ENCODE peak calls at places on chromosomes 6 and 20, in four cellular contexts. Z is K562, T is GM12878, K is H1. H is an unnamed sample.

GRCh38 chr6:25168637-25169036 is 110.5 kb upstream of the CARMIL1 start:
- DNase-seq in Z (no peak), T (no peak), K (no peak), H (no peak)

GRCh38 chr6:140360651-140361050 is 986.2 kb upstream of the CITED2 start:
- DNase-seq in Z (no peak), T (no peak), K (no peak), H (no peak)

GRCh38 chr20:62232764-62233645 is 5.3 kb upstream of the OSBPL2 start:
- DNase-seq in Z (no peak), T (no peak), K (no peak), H (no peak)

GRCh38 chr6:143410859-143411270 is 39.6 kb downstream of the ADAT2 start:
- DNase-seq in Z (no peak), T (no peak), K (no peak), H (peak)

GRCh38 chr20:46056970-46057855 is 28.2 kb downstream of the SLC12A5 start:
- DNase-seq in Z (peak), T (no peak), K (no peak), H (no peak)

GRCh38 chr6:170097505-170098427 is 193.1 kb downstream of the DLL1 start:
- DNase-seq in Z (no peak), T (no peak), K (no peak), H (no peak)

GRCh38 chr20:53097371-53097770 is 125.2 kb downstream of the TSHZ2 start:
- DNase-seq in Z (no peak), T (no peak), K (no peak), H (no peak)

GRCh38 chr6:33427585-33428218 is 7.8 kb downstream of the SYNGAP1 start:
- DNase-seq in Z (peak), T (no peak), K (no peak), H (no peak)

GRCh38 chr6:17473554-17473953 is 80.2 kb downstream of the CAP2 start:
- DNase-seq in Z (no peak), T (no peak), K (no peak), H (no peak)

GRCh38 chr6:156175971-156176421 is 601.2 kb upstream of the ARID1B start:
- DNase-seq in Z (no peak), T (no peak), K (peak), H (peak)

GRCh38 chr20:63081351-63081750 is 74.6 kb upstream of the BHLHE23 start:
- DNase-seq in Z (no peak), T (no peak), K (no peak), H (no peak)

GRCh38 chr6:50826803-50827202 is 8.1 kb downstream of the TFAP2B start:
- DNase-seq in Z (no peak), T (no peak), K (no peak), H (no peak)

GRCh38 chr6:87473419-87473903 is 687 bp downstream of the SLC35A1 start:
- DNase-seq in Z (no peak), T (peak), K (no peak), H (peak)

GRCh38 chr20:42179768-42180167 is 561.6 kb upstream of the CHD6 start:
- DNase-seq in Z (peak), T (no peak), K (no peak), H (no peak)

GRCh38 chr6:51479296-51479695 is 608.1 kb downstream of the PKHD1 start:
- DNase-seq in Z (no peak), T (no peak), K (no peak), H (peak)

GRCh38 chr6:86205980-86206379 is 563.3 kb upstream of the SYNCRIP start:
- DNase-seq in Z (no peak), T (no peak), K (no peak), H (no peak)

GRCh38 chr6:125789576-125790402 is 971 bp upstream of the NCOA7 start:
- DNase-seq in Z (peak), T (no peak), K (no peak), H (peak)

GRCh38 chr6:33585403-33586107 is 5.5 kb upstream of the BAK1 start:
- DNase-seq in Z (peak), T (peak), K (no peak), H (peak)

GRCh38 chr6:29325777-29326176 is 24.3 kb downstream of the OR14J1 start:
- DNase-seq in Z (no peak), T (no peak), K (no peak), H (no peak)

GRCh38 chr6:36098920-36099647 is 31.2 kb upstream of the MAPK13 start:
- DNase-seq in Z (peak), T (no peak), K (no peak), H (no peak)

GRCh38 chr6:3340891-3341290 is 82.1 kb downstream of the PSMG4 start:
- DNase-seq in Z (no peak), T (no peak), K (no peak), H (peak)

GRCh38 chr20:64102647-64103354 is 4.6 kb downstream of the NPBWR2 start:
- DNase-seq in Z (no peak), T (no peak), K (no peak), H (no peak)

GRCh38 chr6:30450908-30451818 is 38.1 kb upstream of the HLA-E start:
- DNase-seq in Z (no peak), T (peak), K (no peak), H (peak)

GRCh38 chr6:816510-817084 is 123.7 kb upstream of the EXOC2 start:
- DNase-seq in Z (no peak), T (no peak), K (no peak), H (peak)

GRCh38 chr20:49956689-49957443 is 20.7 kb downstream of the RNF114 start:
- DNase-seq in Z (no peak), T (no peak), K (no peak), H (peak)

GRCh38 chr6:1362643-1363042 is 26.7 kb upstream of the FOXF2 start:
- DNase-seq in Z (no peak), T (no peak), K (no peak), H (no peak)

GRCh38 chr6:3517350-3517749 is 60.5 kb upstream of the SLC22A23 start:
- DNase-seq in Z (no peak), T (no peak), K (no peak), H (no peak)

GRCh38 chr6:56804996-56805395 is 149.9 kb upstream of the BEND6 start:
- DNase-seq in Z (no peak), T (no peak), K (no peak), H (no peak)

GRCh38 chr6:154343473-154344308 is 12.9 kb downstream of the IPCEF1 start:
- DNase-seq in Z (peak), T (no peak), K (peak), H (no peak)

GRCh38 chr20:47735412-47736400 is 49.6 kb downstream of the SULF2 start:
- DNase-seq in Z (no peak), T (no peak), K (no peak), H (peak)

GRCh38 chr6:113600556-113601339 is 256.4 kb upstream of the MARCKS start:
- DNase-seq in Z (no peak), T (no peak), K (no peak), H (no peak)

GRCh38 chr6:40845588-40845987 is 193.4 kb downstream of the UNC5CL start:
- DNase-seq in Z (peak), T (no peak), K (peak), H (peak)

GRCh38 chr20:62476074-62476838 is 461 bp upstream of the GATA5 start:
- DNase-seq in Z (peak), T (no peak), K (no peak), H (no peak)

GRCh38 chr6:110619275-110619908 is 143.0 kb upstream of the SLC22A16 start:
- DNase-seq in Z (no peak), T (no peak), K (no peak), H (no peak)

GRCh38 chr6:136526196-136526930 is 23.9 kb downstream of the MAP7 start:
- DNase-seq in Z (peak), T (no peak), K (peak), H (peak)

GRCh38 chr20:51574248-51575033 is 31.9 kb upstream of the NFATC2 start:
- DNase-seq in Z (no peak), T (no peak), K (no peak), H (no peak)

GRCh38 chr6:20044883-20045282 is 167.4 kb downstream of the MBOAT1 start:
- DNase-seq in Z (no peak), T (no peak), K (no peak), H (no peak)

GRCh38 chr6:157538163-157538562 is 157.2 kb downstream of the ZDHHC14 start:
- DNase-seq in Z (no peak), T (no peak), K (no peak), H (no peak)

GRCh38 chr6:69780585-69781178 is 16.1 kb downstream of the LMBRD1 start:
- DNase-seq in Z (no peak), T (no peak), K (no peak), H (peak)

GRCh38 chr6:37365791-37366190 is 12.0 kb downstream of the RNF8 start:
- DNase-seq in Z (peak), T (no peak), K (no peak), H (peak)
- TF ChIP-seq HDAC6 in Z (no peak), T (no peak), K (no peak), H (no peak)

GRCh38 chr20:20373046-20373706 is 5.3 kb downstream of the INSM1 start:
- DNase-seq in Z (no peak), T (no peak), K (no peak), H (no peak)
- TF ChIP-seq CBX5 in Z (no peak), T (no peak), K (no peak), H (no peak)

DNA sequence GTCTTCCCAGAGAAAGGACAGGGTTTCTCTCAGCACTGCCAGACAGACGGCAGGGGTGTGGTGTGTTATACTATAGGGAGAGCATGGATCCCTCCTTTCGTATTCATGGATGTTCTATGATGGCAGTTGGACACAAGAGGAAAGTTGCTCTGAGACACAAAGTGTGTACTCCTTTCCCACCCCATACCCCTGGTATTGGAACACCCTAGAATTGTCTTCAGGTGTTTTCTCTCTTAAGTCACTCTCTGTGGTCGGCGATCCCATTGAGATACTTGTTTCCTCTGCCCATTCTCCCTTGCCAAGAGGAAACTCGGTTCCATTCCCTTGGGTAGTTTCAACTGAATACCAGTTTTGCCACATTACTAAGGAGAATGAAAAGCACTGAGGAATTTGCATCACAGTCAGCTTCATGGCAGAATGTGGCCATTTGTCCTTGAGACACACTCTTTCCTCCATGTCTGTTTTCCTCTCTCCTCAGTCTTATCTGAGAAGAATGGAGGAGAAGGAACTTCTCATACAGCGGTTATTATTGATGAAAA is 53.4 kb downstream of the RNF182 start:
- DNase-seq in Z (no peak), T (no peak), K (no peak), H (no peak)
- TF ChIP-seq HDAC6 in Z (no peak), T (no peak), K (no peak), H (no peak)

DNA sequence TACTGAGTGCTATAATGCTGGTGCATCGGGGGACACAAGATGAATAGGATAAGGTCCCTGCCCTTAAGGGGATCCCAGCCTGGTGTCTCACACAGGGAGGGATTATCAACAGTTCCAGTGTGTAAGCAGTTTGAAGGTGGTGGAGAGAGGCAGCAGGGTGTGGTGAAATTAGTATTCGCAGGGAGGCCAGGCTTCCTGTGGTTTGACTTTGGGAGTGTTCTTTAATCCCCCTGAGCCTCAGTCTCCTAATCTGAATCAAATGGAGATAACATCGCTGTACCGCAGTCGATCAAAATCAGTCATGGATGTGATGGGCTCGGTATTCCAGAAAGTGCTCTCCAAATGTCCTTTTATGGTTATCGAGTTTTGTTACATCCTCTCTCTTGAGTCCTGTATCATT is 288.1 kb upstream of the SUPT3H start:
- DNase-seq in Z (no peak), T (no peak), K (no peak), H (no peak)
- TF ChIP-seq CBX5 in Z (no peak), T (no peak), K (no peak), H (no peak)

GRCh38 chr6:117200067-117200466 is 65.3 kb upstream of the VGLL2 start:
- DNase-seq in Z (no peak), T (no peak), K (no peak), H (no peak)
- TF ChIP-seq HDAC6 in Z (no peak), T (no peak), K (no peak), H (no peak)

GRCh38 chr20:3221398-3222226 is 12.3 kb downstream of the ITPA start:
- DNase-seq in Z (no peak), T (no peak), K (no peak), H (no peak)
- TF ChIP-seq CBX5 in Z (no peak), T (no peak), K (no peak), H (no peak)

DNA sequence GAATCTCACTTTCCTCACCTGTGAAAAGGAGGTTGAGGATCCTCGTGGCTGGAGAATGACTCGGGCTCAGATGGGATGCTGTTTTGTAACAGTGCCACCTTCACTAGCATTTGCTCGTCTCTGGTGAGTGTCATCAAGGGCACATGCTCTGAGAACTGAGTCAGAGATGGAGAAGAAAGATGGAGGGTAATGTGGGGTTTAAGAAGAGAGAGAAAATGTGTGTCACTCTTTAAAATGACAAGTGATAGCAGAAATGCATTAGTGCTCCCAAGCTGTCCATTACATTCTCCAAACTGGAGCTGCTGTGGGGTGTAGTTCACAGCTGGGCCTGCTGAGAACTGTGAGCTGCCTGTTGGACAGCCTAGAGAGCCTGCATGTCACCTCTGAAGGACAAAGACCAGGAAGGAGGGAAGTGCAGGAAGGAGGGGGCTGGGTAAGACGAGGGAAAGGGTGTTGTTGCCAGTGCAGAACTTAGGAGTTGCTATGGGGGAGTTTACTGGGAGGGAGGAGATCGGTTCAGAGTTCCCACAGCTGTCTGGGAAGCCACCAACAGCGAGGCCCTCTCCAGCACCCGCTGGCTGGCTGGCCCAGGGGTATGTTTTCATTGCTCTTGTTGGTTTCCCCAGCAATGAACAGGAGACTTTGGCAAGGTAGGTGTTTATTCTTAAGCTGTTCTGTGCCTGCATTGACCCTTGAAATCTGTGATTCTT is 19.8 kb downstream of the GMPR start:
- DNase-seq in Z (peak), T (no peak), K (no peak), H (no peak)
- TF ChIP-seq HDAC6 in Z (no peak), T (no peak), K (no peak), H (no peak)

GRCh38 chr6:131950767-131951575 is at the start of gene CCN2:
- DNase-seq in Z (no peak), T (no peak), K (peak), H (peak)
- TF ChIP-seq CBX5 in Z (no peak), T (no peak), K (no peak), H (peak)

H was measured in HepG2.